ENCODE peak calls at places on chromosomes 12 and 14, in eight cellular contexts. Q is tibial nerve, L is ovary, R is lower leg skin, E is HCT116, U is Peyer's patch, H is A549, G is stomach. J is an unnamed sample.
A peak's percentile ranks its signal among the peaks of the same experiment; 100 is the strongest.

GRCh38 chr12:20646239-20646827 is 48.8 kb upstream of the SLCO1C1 start:
- DNase-seq in Q (no peak), L (no peak), R (no peak), E (peak; percentile 53), U (no peak), H (peak; percentile 36), G (no peak), J (peak; percentile 10)

GRCh38 chr12:10211101-10211974 is 1.3 kb upstream of the GABARAPL1 start:
- DNase-seq in Q (no peak), L (peak; percentile 43), R (no peak), E (no peak), U (peak; percentile 49), H (no peak), G (no peak), J (no peak)

GRCh38 chr12:58966939-58967338 is 46.6 kb upstream of the LRIG3 start:
- DNase-seq in Q (no peak), L (no peak), R (no peak), E (no peak), U (no peak), H (no peak), G (no peak), J (no peak)

GRCh38 chr14:95102678-95103039 is 54.7 kb downstream of the DICER1 start:
- DNase-seq in Q (no peak), L (no peak), R (no peak), E (no peak), U (no peak), H (no peak), G (no peak), J (no peak)

GRCh38 chr14:24231263-24232120 is 675 bp downstream of the NEDD8 start:
- DNase-seq in Q (no peak), L (no peak), R (peak; percentile 84), E (no peak), U (no peak), H (peak; percentile 36), G (no peak), J (no peak)

GRCh38 chr12:109739747-109740693 is 26.4 kb downstream of the FAM222A start:
- DNase-seq in Q (peak; percentile 5), L (peak; percentile 17), R (peak; percentile 61), E (no peak), U (peak; percentile 42), H (no peak), G (peak; percentile 40), J (no peak)

GRCh38 chr12:32273712-32274111 is 125.6 kb upstream of the FGD4 start:
- DNase-seq in Q (no peak), L (no peak), R (no peak), E (no peak), U (no peak), H (no peak), G (no peak), J (no peak)

GRCh38 chr12:78455991-78456390 is 408.6 kb upstream of the SYT1 start:
- DNase-seq in Q (no peak), L (no peak), R (no peak), E (no peak), U (no peak), H (no peak), G (no peak), J (no peak)

GRCh38 chr12:111767362-111768158 is 827 bp downstream of the ALDH2 start:
- DNase-seq in Q (no peak), L (no peak), R (no peak), E (peak; percentile 12), U (peak; percentile 74), H (peak; percentile 53), G (no peak), J (no peak)

GRCh38 chr12:58919271-58920101 is 818 bp downstream of the LRIG3 start:
- DNase-seq in Q (peak; percentile 23), L (peak; percentile 71), R (peak; percentile 90), E (no peak), U (no peak), H (peak; percentile 34), G (no peak), J (peak; percentile 9)

GRCh38 chr14:75399819-75400678 is 27.8 kb upstream of the JDP2 start:
- DNase-seq in Q (peak; percentile 65), L (peak; percentile 60), R (peak; percentile 98), E (no peak), U (peak; percentile 91), H (peak; percentile 18), G (peak; percentile 94), J (peak; percentile 45)

GRCh38 chr14:75650253-75651058 is 10.2 kb downstream of the ERG28 start:
- DNase-seq in Q (no peak), L (no peak), R (no peak), E (no peak), U (no peak), H (no peak), G (no peak), J (no peak)

GRCh38 chr12:131911251-131911650 is 16.8 kb downstream of the ULK1 start:
- DNase-seq in Q (no peak), L (no peak), R (no peak), E (no peak), U (no peak), H (no peak), G (no peak), J (no peak)

GRCh38 chr14:32075636-32076277 is 1.3 kb upstream of the ARHGAP5 start:
- DNase-seq in Q (no peak), L (peak; percentile 73), R (no peak), E (no peak), U (no peak), H (peak; percentile 43), G (no peak), J (peak; percentile 20)

GRCh38 chr12:21657336-21658077 is at the start of gene LDHB:
- DNase-seq in Q (peak; percentile 91), L (peak; percentile 93), R (peak; percentile 98), E (peak; percentile 95), U (peak; percentile 78), H (peak; percentile 86), G (peak; percentile 94), J (peak; percentile 61)
- TF ChIP-seq POLR2A in Q (peak; percentile 84), L (peak; percentile 85), R (peak; percentile 4), E (peak; percentile 91), U (peak; percentile 60), H (peak; percentile 90), G (no peak), J (peak; percentile 80)

GRCh38 chr12:26271889-26272492 is 76.6 kb downstream of the SSPN start:
- DNase-seq in Q (peak; percentile 66), L (peak; percentile 86), R (peak; percentile 92), E (no peak), U (peak; percentile 73), H (no peak), G (peak; percentile 81), J (peak; percentile 11)

GRCh38 chr12:26273811-26274210 is 78.4 kb downstream of the SSPN start:
- DNase-seq in Q (no peak), L (no peak), R (no peak), E (no peak), U (no peak), H (no peak), G (no peak), J (no peak)

GRCh38 chr12:26275313-26276257 is 80.2 kb downstream of the SSPN start:
- DNase-seq in Q (no peak), L (no peak), R (no peak), E (no peak), U (no peak), H (no peak), G (no peak), J (no peak)

GRCh38 chr12:26276709-26277108 is 81.3 kb downstream of the SSPN start:
- DNase-seq in Q (no peak), L (no peak), R (no peak), E (no peak), U (no peak), H (no peak), G (no peak), J (no peak)

GRCh38 chr12:26274441-26275312 is 79.3 kb downstream of the SSPN start:
- DNase-seq in Q (peak; percentile 74), L (peak; percentile 80), R (peak; percentile 95), E (peak; percentile 71), U (peak; percentile 64), H (peak; percentile 91), G (peak; percentile 85), J (peak; percentile 69)
- TF ChIP-seq POLR2A in Q (no peak), L (peak; percentile 45), R (no peak), E (no peak), U (peak; percentile 23), H (no peak), G (no peak), J (peak; percentile 12)

GRCh38 chr14:31024577-31025334 is 693 bp upstream of the AP4S1 start:
- DNase-seq in Q (no peak), L (no peak), R (no peak), E (no peak), U (no peak), H (no peak), G (no peak), J (no peak)

GRCh38 chr14:31027847-31028246 is 1.7 kb upstream of the STRN3 start:
- DNase-seq in Q (no peak), L (no peak), R (no peak), E (no peak), U (no peak), H (no peak), G (no peak), J (no peak)

GRCh38 chr14:31025335-31026075 is at the start of gene AP4S1:
- DNase-seq in Q (no peak), L (peak; percentile 70), R (peak; percentile 92), E (no peak), U (peak; percentile 74), H (peak; percentile 25), G (peak; percentile 36), J (peak; percentile 5)

GRCh38 chr14:31026076-31026394 is at the start of gene STRN3:
- DNase-seq in Q (no peak), L (no peak), R (no peak), E (no peak), U (no peak), H (no peak), G (no peak), J (no peak)

DNA sequence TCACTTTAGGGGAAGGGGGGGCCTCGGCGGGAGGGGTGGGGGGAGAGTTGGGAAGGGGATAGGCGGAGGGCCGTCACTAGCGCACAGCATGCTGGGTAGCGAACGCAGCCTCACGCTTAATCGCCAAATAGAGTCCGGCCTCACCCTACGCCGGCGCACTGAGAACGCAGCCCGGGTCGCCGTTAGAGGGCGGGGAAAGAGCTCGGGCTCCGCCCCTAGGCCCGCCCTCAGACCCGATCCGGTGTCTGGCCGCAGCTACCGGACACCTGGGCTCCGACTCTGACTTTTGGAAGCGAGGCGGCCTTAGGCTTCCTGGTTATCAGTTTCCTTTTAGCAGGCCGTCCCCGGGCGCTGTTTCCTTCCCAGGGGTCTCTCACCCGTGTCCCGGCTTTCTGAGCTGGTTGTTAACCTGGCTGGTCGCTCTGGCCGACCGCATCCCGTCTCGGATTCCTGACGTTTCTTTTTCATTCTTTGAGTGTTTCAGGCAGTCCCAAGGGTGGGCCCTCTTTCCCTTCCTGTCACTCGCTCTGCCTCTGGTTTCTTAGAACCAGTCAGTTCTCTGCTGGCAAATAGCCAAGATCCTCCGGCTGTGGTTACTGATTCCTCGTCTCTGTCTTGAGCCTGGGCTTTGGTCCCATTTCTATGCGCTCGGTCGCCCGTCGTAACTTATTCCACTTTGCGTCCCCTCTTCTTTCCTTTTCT is 367 bp upstream of the STRN3 start:
- DNase-seq in Q (peak; percentile 91), L (peak; percentile 97), R (peak; percentile 99), E (peak; percentile 92), U (peak; percentile 97), H (peak; percentile 87), G (peak; percentile 97), J (peak; percentile 72)
- TF ChIP-seq POLR2A in Q (peak; percentile 29), L (peak; percentile 32), R (peak; percentile 8), E (peak; percentile 22), U (peak; percentile 85), H (no peak), G (no peak), J (peak; percentile 50)

DNA sequence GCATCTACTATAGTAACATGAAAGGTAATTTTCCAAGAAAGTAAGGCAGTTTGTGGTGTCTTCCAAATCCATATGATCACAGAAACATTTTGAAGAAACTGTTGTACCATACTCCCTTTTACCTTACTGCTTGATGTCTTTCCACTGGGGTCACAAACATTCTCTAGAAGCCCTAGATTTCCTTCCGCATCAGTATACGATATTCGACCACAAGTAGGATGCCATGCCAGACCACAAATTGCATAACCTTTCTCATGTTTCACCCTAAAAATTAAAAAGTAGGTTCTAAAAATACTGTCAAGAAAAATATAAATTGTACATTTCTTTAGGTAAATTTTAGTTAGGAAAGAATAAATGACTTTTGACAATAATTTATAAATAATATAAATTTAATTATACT is 26.5 kb downstream of the WDHD1 start:
- DNase-seq in Q (no peak), L (no peak), R (no peak), E (no peak), U (no peak), H (no peak), G (no peak), J (no peak)
- TF ChIP-seq POLR2A in Q (no peak), L (no peak), R (no peak), E (no peak), U (no peak), H (no peak), G (no peak), J (no peak)

J was measured in H54.